ENCODE peak calls at places on chromosomes 16 and 17, in nine cellular contexts. F is activated CD4-positive, alpha-beta T cell treated with anti-CD3 and anti-CD28 coated beads for 1 hour; M is anterior cingulate cortex; L is GM12878; Z is WTC11; T is LNCaP clone FGC; V is colonic mucosa; B is ovary; O is frontal cortex. H is an unnamed sample.

GRCh38 chr16:11390573-11391495 is 45.6 kb downstream of the RMI2 start:
- DNase-seq in M (no peak), Z (no peak), O (no peak), B (no peak), T (no peak), F (no peak), V (no peak), L (no peak), H (no peak)

GRCh38 chr17:8253801-8254200 is 4.7 kb downstream of the PFAS start:
- DNase-seq in O (no peak), B (no peak), Z (no peak), V (peak), M (no peak), F (no peak), T (no peak), L (no peak), H (no peak)

GRCh38 chr17:13088666-13089065 is 70.8 kb upstream of the ELAC2 start:
- DNase-seq in F (no peak), V (no peak), L (no peak), B (no peak), T (no peak), Z (no peak), O (no peak), M (no peak), H (no peak)

GRCh38 chr17:82810644-82811430 is 29.0 kb downstream of the ZNF750 start:
- DNase-seq in O (no peak), B (no peak), L (no peak), M (no peak), T (no peak), V (no peak), F (no peak), Z (no peak), H (no peak)

GRCh38 chr16:805474-805873 is 4.9 kb upstream of the GNG13 start:
- DNase-seq in M (no peak), V (no peak), L (no peak), O (no peak), F (no peak), Z (no peak), T (no peak), B (no peak), H (no peak)

GRCh38 chr16:51982715-51983680 is 563.9 kb downstream of the TOX3 start:
- DNase-seq in L (no peak), V (peak), O (peak), T (peak), M (no peak), Z (peak), F (no peak), B (no peak), H (peak)

GRCh38 chr17:7782237-7782636 is 51.8 kb upstream of the KDM6B start:
- DNase-seq in M (no peak), V (no peak), B (no peak), L (no peak), T (no peak), F (no peak), O (no peak), Z (no peak), H (no peak)

GRCh38 chr17:69524854-69525253 is 110.4 kb downstream of the MAP2K6 start:
- DNase-seq in M (no peak), L (no peak), T (no peak), F (no peak), V (no peak), Z (no peak), B (no peak), O (no peak), H (peak)

GRCh38 chr16:35574454-35575431 is 2115.3 kb downstream of the TP53TG3F start:
- DNase-seq in B (no peak), M (no peak), V (no peak), T (no peak), O (no peak), Z (no peak), L (no peak), F (no peak), H (no peak)

GRCh38 chr17:40526668-40527067 is 25.2 kb upstream of the TNS4 start:
- DNase-seq in F (no peak), Z (no peak), B (no peak), V (no peak), L (no peak), T (no peak), M (no peak), O (no peak), H (no peak)

H was measured in Calu3.